ENCODE peak calls at places on chromosomes 2 and 18, in nine cellular contexts. G is LHCN-M2, M is GM03348, D is iris pigment epithelial cell, I is GM06990, A is NCI-H1417 treated with DMSO at 0.1 percent for 48 hours, T is SK-MEL-5, Z is HFFc6, S is amygdala. B is an unnamed sample.

GRCh38 chr18:75455249-75456183 is 28.0 kb upstream of the SMIM21 start:
- DNase-seq in G (no peak), M (peak; percentile 50), D (peak; percentile 21), I (no peak), A (no peak), T (no peak), Z (no peak), S (no peak), B (no peak)

GRCh38 chr2:96315400-96316071 is 9.6 kb upstream of the ITPRIPL1 start:
- DNase-seq in G (peak; percentile 90), M (peak; percentile 42), D (peak; percentile 82), I (no peak), A (no peak), T (no peak), Z (peak; percentile 92), S (no peak), B (peak; percentile 65)

GRCh38 chr2:214410918-214411554 is at the start of gene VWC2L:
- DNase-seq in G (peak; percentile 79), M (peak; percentile 82), D (peak; percentile 80), I (peak; percentile 6), A (no peak), T (peak; percentile 64), Z (peak; percentile 52), S (peak; percentile 81), B (peak; percentile 81)

GRCh38 chr2:52222128-52222527 is 1190.2 kb upstream of the NRXN1 start:
- DNase-seq in G (peak; percentile 43), M (peak; percentile 7), D (peak; percentile 77), I (no peak), A (no peak), T (no peak), Z (peak; percentile 44), S (no peak), B (peak; percentile 3)

GRCh38 chr18:3397031-3397750 is 52.8 kb upstream of the TGIF1 start:
- DNase-seq in G (no peak), M (no peak), D (no peak), I (no peak), A (no peak), T (peak; percentile 89), Z (no peak), S (peak; percentile 28), B (no peak)

GRCh38 chr2:36797324-36798070 is 101.0 kb downstream of the VIT start:
- DNase-seq in G (no peak), M (peak; percentile 29), D (peak; percentile 41), I (no peak), A (no peak), T (no peak), Z (no peak), S (peak; percentile 13), B (no peak)

GRCh38 chr2:9556121-9556869 is 665 bp upstream of the ADAM17 start:
- DNase-seq in G (peak; percentile 32), M (no peak), D (peak; percentile 46), I (no peak), A (no peak), T (no peak), Z (no peak), S (no peak), B (peak; percentile 45)

GRCh38 chr2:241770185-241770935 is 6.3 kb upstream of the GAL3ST2 start:
- DNase-seq in G (no peak), M (peak; percentile 4), D (no peak), I (no peak), A (no peak), T (no peak), Z (no peak), S (no peak), B (no peak)

GRCh38 chr2:216103213-216103612 is 5.9 kb upstream of the XRCC5 start:
- DNase-seq in G (no peak), M (no peak), D (no peak), I (no peak), A (no peak), T (no peak), Z (no peak), S (no peak), B (no peak)

GRCh38 chr18:59067873-59068272 is 71.8 kb upstream of the SEC11C start:
- DNase-seq in G (no peak), M (peak; percentile 32), D (peak; percentile 48), I (no peak), A (no peak), T (peak; percentile 42), Z (no peak), S (no peak), B (peak; percentile 41)

GRCh38 chr2:148614332-148615049 is 30.1 kb upstream of the EPC2 start:
- DNase-seq in G (peak; percentile 54), M (peak; percentile 13), D (peak; percentile 69), I (peak; percentile 47), A (no peak), T (peak; percentile 56), Z (peak; percentile 65), S (peak; percentile 25), B (peak; percentile 58)

GRCh38 chr2:110872521-110872920 is 140.1 kb downstream of the ACOXL start:
- DNase-seq in G (no peak), M (no peak), D (no peak), I (peak; percentile 55), A (no peak), T (no peak), Z (no peak), S (no peak), B (no peak)

GRCh38 chr2:232085826-232086425 is 124.4 kb downstream of the DIS3L2 start:
- DNase-seq in G (no peak), M (no peak), D (peak; percentile 40), I (no peak), A (no peak), T (no peak), Z (no peak), S (no peak), B (no peak)

GRCh38 chr2:163606878-163607277 is 128.9 kb downstream of the FIGN start:
- DNase-seq in G (no peak), M (no peak), D (no peak), I (no peak), A (no peak), T (no peak), Z (no peak), S (no peak), B (no peak)

GRCh38 chr2:119553687-119554344 is 9.6 kb downstream of the CFAP221 start:
- DNase-seq in G (no peak), M (no peak), D (no peak), I (no peak), A (no peak), T (no peak), Z (no peak), S (no peak), B (no peak)

GRCh38 chr2:58427572-58428285 is 186.6 kb upstream of the FANCL start:
- DNase-seq in G (peak; percentile 55), M (peak; percentile 21), D (peak; percentile 35), I (peak; percentile 20), A (no peak), T (peak; percentile 32), Z (no peak), S (peak; percentile 56), B (peak; percentile 44)

GRCh38 chr2:150426315-150426714 is 61.2 kb downstream of the RND3 start:
- DNase-seq in G (no peak), M (no peak), D (peak; percentile 36), I (no peak), A (no peak), T (no peak), Z (no peak), S (no peak), B (no peak)

GRCh38 chr2:147846382-147847081 is 1.7 kb downstream of the ACVR2A start:
- DNase-seq in G (no peak), M (peak; percentile 13), D (peak; percentile 12), I (no peak), A (no peak), T (no peak), Z (no peak), S (no peak), B (no peak)

GRCh38 chr2:8413589-8414135 is 268.2 kb upstream of the ID2 start:
- DNase-seq in G (no peak), M (no peak), D (no peak), I (no peak), A (no peak), T (no peak), Z (no peak), S (no peak), B (no peak)

GRCh38 chr2:128467321-128467901 is 148.7 kb upstream of the HS6ST1 start:
- DNase-seq in G (no peak), M (no peak), D (no peak), I (no peak), A (no peak), T (no peak), Z (no peak), S (no peak), B (no peak)

GRCh38 chr2:101612019-101612418 is 85.5 kb upstream of the MAP4K4 start:
- DNase-seq in G (no peak), M (no peak), D (no peak), I (no peak), A (no peak), T (no peak), Z (no peak), S (no peak), B (no peak)

GRCh38 chr2:157443795-157444642 is at the start of gene CYTIP:
- DNase-seq in G (peak; percentile 64), M (no peak), D (no peak), I (peak; percentile 74), A (no peak), T (no peak), Z (no peak), S (no peak), B (no peak)

GRCh38 chr2:172783091-172783898 is 47.6 kb downstream of the RAPGEF4 start:
- DNase-seq in G (peak; percentile 85), M (peak; percentile 85), D (peak; percentile 92), I (no peak), A (no peak), T (peak; percentile 82), Z (peak; percentile 99), S (no peak), B (peak; percentile 12)

GRCh38 chr18:49682301-49683190 is 120.7 kb downstream of the LIPG start:
- DNase-seq in G (peak; percentile 31), M (no peak), D (peak; percentile 49), I (no peak), A (no peak), T (no peak), Z (no peak), S (no peak), B (no peak)

GRCh38 chr2:217370391-217370790 is 510.5 kb upstream of the TNP1 start:
- DNase-seq in G (peak; percentile 95), M (peak; percentile 44), D (peak; percentile 81), I (no peak), A (no peak), T (no peak), Z (peak; percentile 92), S (no peak), B (peak; percentile 10)

GRCh38 chr2:211766689-211767088 is 771.9 kb downstream of the ERBB4 start:
- DNase-seq in G (no peak), M (no peak), D (no peak), I (no peak), A (no peak), T (no peak), Z (no peak), S (no peak), B (no peak)

B was measured in A673.